ENCODE peak calls at places on chromosomes 11 and 22, in five cellular contexts. K is lower leg skin, N is H9, M is mesothelial cell of epicardium, R is AG04450. D is an unnamed sample.

GRCh38 chr11:36508743-36509142 is 1.3 kb downstream of the TRAF6 start:
- DNase-seq in R (no peak), K (no peak), N (no peak), M (no peak), D (no peak)

GRCh38 chr11:133705873-133706272 is 139.4 kb downstream of the SPATA19 start:
- DNase-seq in R (no peak), N (no peak), K (no peak), M (no peak), D (no peak)

GRCh38 chr22:38448945-38449745 is 5.9 kb downstream of the KCNJ4 start:
- DNase-seq in N (no peak), M (no peak), R (no peak), K (no peak), D (no peak)

GRCh38 chr11:85627332-85627997 is at the start of gene DLG2:
- DNase-seq in M (no peak), R (no peak), N (no peak), K (no peak), D (peak)

GRCh38 chr11:10388574-10388973 is 66.5 kb upstream of the AMPD3 start:
- DNase-seq in M (no peak), N (no peak), R (no peak), K (peak), D (no peak)

GRCh38 chr22:46619830-46620501 is at the start of gene GRAMD4:
- DNase-seq in R (no peak), M (no peak), N (no peak), K (no peak), D (no peak)

GRCh38 chr11:93740031-93740801 is 1.1 kb downstream of the TAF1D start:
- DNase-seq in K (no peak), N (no peak), M (no peak), R (no peak), D (peak)

GRCh38 chr11:563812-564578 is 3.2 kb downstream of the RASSF7 start:
- DNase-seq in M (no peak), R (no peak), N (no peak), K (no peak), D (no peak)

GRCh38 chr22:28051787-28052356 is 132.8 kb upstream of the PITPNB start:
- DNase-seq in R (no peak), M (peak), K (peak), N (peak), D (peak)

GRCh38 chr11:100855466-100856067 is 168.5 kb downstream of the ARHGAP42 start:
- DNase-seq in K (no peak), N (no peak), R (no peak), M (no peak), D (no peak)

GRCh38 chr11:45646275-45646970 is 19.0 kb downstream of the CHST1 start:
- DNase-seq in M (no peak), K (peak), N (no peak), R (no peak), D (no peak)

GRCh38 chr11:57972013-57972367 is 51.7 kb upstream of the OR9Q1 start:
- DNase-seq in N (no peak), K (no peak), M (no peak), R (no peak), D (no peak)

GRCh38 chr11:115215694-115216615 is 288.3 kb downstream of the CADM1 start:
- DNase-seq in R (no peak), N (peak), M (no peak), K (no peak), D (no peak)

GRCh38 chr22:35981900-35982299 is 46.7 kb downstream of the RBFOX2 start:
- DNase-seq in N (no peak), K (no peak), M (no peak), R (no peak), D (no peak)

GRCh38 chr11:116185551-116185950 is 587.2 kb downstream of the BUD13 start:
- DNase-seq in R (no peak), K (no peak), M (no peak), N (no peak), D (no peak)

GRCh38 chr11:75325713-75326438 is 25.6 kb downstream of the ARRB1 start:
- DNase-seq in N (no peak), R (peak), K (no peak), M (no peak), D (no peak)

GRCh38 chr22:35638408-35638807 is 9.8 kb upstream of the APOL6 start:
- DNase-seq in M (no peak), K (peak), R (peak), N (no peak), D (no peak)

GRCh38 chr11:116851631-116852030 is 14.2 kb upstream of the APOA1 start:
- DNase-seq in M (no peak), R (no peak), K (no peak), N (no peak), D (no peak)

GRCh38 chr11:114058871-114059277 is 637 bp upstream of the ZBTB16 start:
- DNase-seq in N (peak), K (no peak), R (no peak), M (no peak), D (peak)

GRCh38 chr11:73404048-73404447 is 27.8 kb downstream of the RELT start:
- DNase-seq in K (no peak), R (no peak), M (no peak), N (peak), D (peak)

DNA sequence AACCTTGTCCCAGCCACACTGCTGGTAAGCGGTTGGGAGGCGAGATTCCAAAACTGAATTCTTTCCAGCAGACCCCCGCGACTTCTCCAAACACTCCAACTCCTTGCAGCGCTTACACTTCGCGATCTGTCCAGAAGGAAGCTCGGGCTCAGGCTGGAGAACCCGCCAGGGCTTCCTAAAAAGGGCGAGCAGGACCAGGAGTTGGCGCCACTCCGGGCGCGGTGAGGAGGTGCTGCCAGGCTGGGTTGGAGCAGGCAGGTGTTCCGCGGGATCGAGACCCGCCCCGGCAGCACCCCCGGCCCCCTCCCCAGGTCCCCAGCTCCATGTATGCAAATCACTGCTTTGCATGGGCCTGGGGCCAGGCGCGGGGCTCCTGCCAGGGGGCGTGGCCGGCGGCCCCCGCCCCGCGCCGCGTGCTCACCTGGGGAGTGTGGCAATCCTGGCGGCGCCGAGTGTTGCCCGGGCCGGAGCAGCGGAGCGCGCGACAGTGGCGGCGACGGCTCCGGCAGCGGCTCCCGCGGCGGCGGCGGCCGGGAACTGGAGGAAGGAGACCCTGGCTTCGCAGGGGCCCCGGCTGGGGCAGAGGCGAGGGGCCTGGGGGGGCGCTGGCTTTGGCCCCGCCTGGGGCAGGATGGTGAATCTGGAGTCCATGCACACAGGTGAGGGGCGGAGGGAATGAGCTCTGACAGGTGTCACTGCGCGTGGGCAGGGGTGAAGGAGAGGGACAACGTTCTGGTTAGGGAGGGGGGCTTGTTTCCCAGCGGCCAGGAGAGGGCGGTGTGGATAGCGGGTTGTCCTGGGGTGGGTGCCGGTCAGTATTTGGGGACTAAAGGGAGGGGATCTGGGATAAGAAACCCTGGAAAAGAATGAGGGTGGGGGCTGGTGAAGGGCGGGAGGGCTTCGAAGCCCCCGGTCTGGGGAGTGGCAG is at the start of gene POU2F3:
- DNase-seq in R (no peak), K (no peak), M (no peak), N (peak), D (peak)
- TF ChIP-seq CTCF in R (peak), K (no peak), M (no peak), N (peak), D (peak)

GRCh38 chr11:67576742-67577475 is 6.7 kb upstream of the GSTP1 start:
- DNase-seq in R (no peak), N (peak), M (no peak), K (no peak), D (no peak)
- TF ChIP-seq CTCF in R (no peak), N (peak), M (no peak), K (no peak), D (no peak)

GRCh38 chr22:41848468-41848867 is 15.6 kb downstream of the SREBF2 start:
- DNase-seq in K (peak), N (no peak), M (no peak), R (no peak), D (no peak)
- TF ChIP-seq CTCF in K (no peak), N (no peak), M (no peak), R (no peak), D (no peak)

DNA sequence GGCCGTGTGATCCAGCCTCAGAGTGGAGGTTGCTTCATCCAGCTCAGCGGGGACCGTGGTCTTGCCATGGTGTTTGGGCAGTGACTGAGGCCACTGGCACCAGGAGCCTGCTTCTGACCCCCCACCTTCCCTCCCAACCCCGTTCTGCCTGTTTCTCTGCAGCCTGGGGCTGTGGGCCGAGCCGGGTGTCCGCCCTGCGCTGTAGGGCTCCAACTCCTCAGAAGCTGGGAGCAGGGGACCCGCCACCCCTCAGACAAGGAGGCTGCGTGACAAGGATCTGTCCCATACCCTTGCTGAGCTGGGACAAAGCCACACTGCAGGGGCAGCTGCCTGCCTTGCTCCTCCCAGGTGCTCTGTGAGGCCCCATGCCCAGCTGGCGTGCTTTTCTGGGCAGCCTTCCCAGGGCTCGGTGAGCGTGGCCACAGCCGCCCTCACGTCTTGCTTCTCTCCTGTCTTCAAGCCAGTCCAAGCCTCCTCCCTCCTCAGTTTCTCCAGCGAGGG is 11.7 kb upstream of the ARFGAP3 start:
- DNase-seq in K (peak), M (no peak), N (no peak), R (no peak), D (no peak)
- TF ChIP-seq CTCF in K (no peak), M (no peak), N (no peak), R (no peak), D (no peak)